ENCODE peak calls at places on chromosomes 7 and 10, in seven cellular contexts. D is GM23248, T is neural progenitor cell, L is IMR-90, U is H9, H is fibroblast of lung, J is HCT116. Q is an unnamed sample.

GRCh38 chr10:65341323-65341922 is 1584.4 kb upstream of the LRRTM3 start:
- DNase-seq in D (no peak), T (no peak), L (no peak), U (no peak), H (peak; percentile 71), J (no peak), Q (peak; percentile 65)

GRCh38 chr10:124072106-124072505 is 21.3 kb downstream of the CHST15 start:
- DNase-seq in D (no peak), T (no peak), L (no peak), U (no peak), H (no peak), J (no peak), Q (no peak)

GRCh38 chr7:104804696-104805095 is 209.3 kb upstream of the KMT2E start:
- DNase-seq in D (no peak), T (no peak), L (no peak), U (no peak), H (no peak), J (no peak), Q (no peak)

GRCh38 chr7:136114966-136115762 is 138.0 kb upstream of the MTPN start:
- DNase-seq in D (peak; percentile 62), T (peak; percentile 67), L (peak; percentile 52), U (peak; percentile 85), H (peak; percentile 31), J (peak; percentile 13), Q (peak; percentile 13)

GRCh38 chr10:48440771-48441170 is 134.3 kb downstream of the MAPK8 start:
- DNase-seq in D (no peak), T (no peak), L (no peak), U (peak; percentile 12), H (no peak), J (no peak), Q (no peak)

GRCh38 chr10:117431160-117431559 is 55.9 kb upstream of the PDZD8 start:
- DNase-seq in D (peak; percentile 87), T (peak; percentile 30), L (no peak), U (no peak), H (no peak), J (peak; percentile 28), Q (no peak)

GRCh38 chr7:19665399-19666008 is 43.3 kb downstream of the POLR1F start:
- DNase-seq in D (peak; percentile 58), T (peak; percentile 14), L (peak; percentile 50), U (no peak), H (peak; percentile 27), J (peak; percentile 12), Q (peak; percentile 13)

GRCh38 chr7:64630496-64630895 is 35.4 kb upstream of the ZNF107 start:
- DNase-seq in D (peak; percentile 56), T (no peak), L (peak; percentile 15), U (no peak), H (peak; percentile 6), J (peak; percentile 16), Q (no peak)

GRCh38 chr10:88158506-88159123 is 295.2 kb downstream of the PTEN start:
- DNase-seq in D (peak; percentile 28), T (no peak), L (peak; percentile 33), U (no peak), H (no peak), J (no peak), Q (no peak)

GRCh38 chr7:95501261-95501816 is 15.6 kb downstream of the ASB4 start:
- DNase-seq in D (no peak), T (no peak), L (no peak), U (no peak), H (peak; percentile 15), J (no peak), Q (peak; percentile 4)

DNA sequence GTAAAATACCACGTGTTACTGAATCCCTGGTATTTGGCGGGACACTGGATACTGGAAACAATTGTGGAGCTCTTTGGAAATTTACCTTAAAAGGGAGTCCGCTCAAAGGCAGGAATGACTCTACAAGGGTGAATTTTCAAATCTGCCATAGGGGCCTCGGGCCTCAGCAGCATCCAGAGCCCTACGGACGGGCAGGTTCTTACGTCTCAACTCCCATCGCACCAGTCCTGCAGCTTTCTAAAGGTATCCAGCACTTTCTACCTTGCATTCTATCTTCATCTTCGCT is 248 bp downstream of the PSPH start:
- DNase-seq in D (no peak), T (no peak), L (no peak), U (no peak), H (no peak), J (no peak), Q (no peak)
- H2AFZ ChIP-seq in D (peak overlapping the region; percentile 84), T (peak overlapping the region; percentile 28), L (peak overlapping the region; percentile 89), U (no peak overlapping the region), H (peak overlapping the region; percentile 90), J (no peak overlapping the region), Q (peak overlapping the region; percentile 87)

DNA sequence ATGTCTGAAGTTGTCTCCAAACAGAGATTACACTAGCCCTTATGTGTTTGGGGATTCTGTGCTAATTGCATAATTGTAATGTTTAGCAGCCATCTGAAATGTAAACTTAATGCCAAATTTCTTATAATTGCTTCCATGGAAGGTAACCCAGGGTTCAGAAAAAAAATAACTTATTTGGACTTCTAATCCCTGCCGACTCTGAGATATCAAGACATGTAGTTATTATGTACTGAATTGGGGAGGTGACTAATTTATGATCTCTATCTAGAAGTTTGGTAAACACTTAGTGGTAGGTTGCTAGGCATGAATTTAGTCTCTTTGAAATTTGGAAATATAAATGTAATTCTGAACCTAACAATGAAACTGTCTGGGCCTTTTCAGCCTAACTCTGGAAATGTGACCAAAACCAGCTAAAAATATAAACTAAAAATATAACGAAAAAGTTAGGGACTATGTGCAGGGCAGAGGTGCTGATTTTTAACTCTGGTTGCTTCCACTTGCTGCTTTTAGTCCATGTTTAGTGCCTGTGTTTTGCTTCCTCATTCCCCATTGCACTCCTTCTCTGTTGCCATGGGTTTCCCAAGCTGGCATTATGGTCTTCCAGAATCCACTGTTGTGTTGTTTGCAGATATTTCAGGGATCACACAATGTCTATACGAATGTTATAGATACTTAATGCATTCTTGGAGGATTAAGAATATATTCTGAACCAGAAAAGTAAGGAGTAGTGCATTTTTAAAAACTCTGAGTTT is 54.8 kb downstream of the MCU start:
- DNase-seq in D (peak; percentile 50), T (no peak), L (no peak), U (no peak), H (no peak), J (no peak), Q (no peak)
- H2AFZ ChIP-seq in D (peak overlapping the region; percentile 11), T (no peak overlapping the region), L (no peak overlapping the region), U (no peak overlapping the region), H (no peak overlapping the region), J (no peak overlapping the region), Q (no peak overlapping the region)

GRCh38 chr10:1476106-1476803 is 261.1 kb downstream of the ADARB2 start:
- DNase-seq in D (no peak), T (peak; percentile 53), L (no peak), U (no peak), H (no peak), J (no peak), Q (no peak)
- H2AFZ ChIP-seq in D (no peak overlapping the region), T (peak overlapping the region; percentile 85), L (no peak overlapping the region), U (no peak overlapping the region), H (no peak overlapping the region), J (no peak overlapping the region), Q (no peak overlapping the region)

GRCh38 chr7:47776335-47776734 is 171.9 kb downstream of the PKD1L1 start:
- DNase-seq in D (no peak), T (no peak), L (no peak), U (no peak), H (peak; percentile 57), J (no peak), Q (no peak)

GRCh38 chr7:47771301-47771989 is 176.8 kb downstream of the PKD1L1 start:
- DNase-seq in D (peak; percentile 78), T (no peak), L (no peak), U (no peak), H (peak; percentile 89), J (no peak), Q (peak; percentile 86)

GRCh38 chr7:47775238-47775637 is 173.0 kb downstream of the PKD1L1 start:
- DNase-seq in D (no peak), T (no peak), L (no peak), U (no peak), H (no peak), J (no peak), Q (no peak)

GRCh38 chr7:47772492-47772891 is 175.8 kb downstream of the PKD1L1 start:
- DNase-seq in D (no peak), T (no peak), L (no peak), U (no peak), H (no peak), J (no peak), Q (no peak)

DNA sequence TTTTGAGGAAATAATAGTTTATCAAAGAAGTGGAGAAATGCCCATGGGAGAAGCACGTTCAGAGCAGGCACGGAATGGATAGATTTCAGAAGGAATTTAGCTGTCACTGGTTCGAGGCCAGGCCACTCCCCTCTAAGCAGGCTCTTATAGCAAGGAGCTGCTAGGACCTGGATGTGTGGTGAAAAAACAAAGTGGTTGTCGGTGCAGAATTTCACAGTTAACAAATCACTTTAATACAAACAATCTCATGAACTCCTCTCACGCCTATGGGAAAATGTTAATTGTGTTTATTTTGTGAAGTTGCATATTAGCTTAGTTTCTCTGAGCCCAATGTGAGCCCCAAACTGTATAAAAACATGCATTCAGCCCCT is 176.3 kb downstream of the PKD1L1 start:
- DNase-seq in D (no peak), T (no peak), L (no peak), U (no peak), H (peak; percentile 69), J (no peak), Q (peak; percentile 62)
- H2AFZ ChIP-seq in D (no peak overlapping the region), T (no peak overlapping the region), L (no peak overlapping the region), U (no peak overlapping the region), H (no peak overlapping the region), J (no peak overlapping the region), Q (no peak overlapping the region)

DNA sequence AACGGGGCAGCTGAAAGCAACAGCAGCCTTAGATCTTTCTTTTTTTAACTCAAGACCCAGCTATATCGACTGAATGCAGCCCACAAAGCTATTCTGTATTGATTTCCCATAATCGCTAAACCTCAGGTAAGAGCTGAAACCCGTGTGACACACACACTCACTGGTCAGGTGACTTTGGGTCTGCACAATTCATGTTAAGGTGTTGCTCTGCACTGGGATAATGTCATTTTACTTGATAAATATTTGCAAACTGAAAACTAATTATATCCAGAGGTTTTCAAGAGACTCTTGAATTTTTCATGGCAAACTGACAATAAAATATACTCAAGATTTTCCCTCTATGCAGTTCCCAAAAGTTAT is 33.1 kb downstream of the SCRN1 start:
- DNase-seq in D (no peak), T (no peak), L (no peak), U (no peak), H (no peak), J (no peak), Q (no peak)
- H2AFZ ChIP-seq in D (no peak overlapping the region), T (no peak overlapping the region), L (no peak overlapping the region), U (no peak overlapping the region), H (no peak overlapping the region), J (no peak overlapping the region), Q (no peak overlapping the region)

DNA sequence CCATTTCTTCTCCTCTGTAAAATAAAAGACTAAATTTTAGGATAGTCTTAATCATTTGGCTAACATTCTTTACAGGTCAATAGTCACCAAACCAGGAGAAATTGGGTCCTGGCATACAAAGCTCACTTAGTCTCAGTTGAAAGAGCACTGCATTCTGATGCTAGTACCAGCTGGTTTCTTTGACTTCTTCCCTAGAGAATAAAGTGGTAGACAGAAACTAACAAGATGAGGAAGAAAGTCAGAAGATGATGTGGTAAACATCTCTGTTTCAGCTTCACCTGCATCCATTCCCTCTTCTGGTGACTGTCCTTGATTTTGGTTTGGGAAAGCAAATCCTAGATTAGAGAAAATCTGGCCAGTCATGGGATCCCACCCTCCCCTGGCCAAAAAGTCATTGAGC is 37.2 kb downstream of the NKX2-3 start:
- DNase-seq in D (no peak), T (no peak), L (no peak), U (no peak), H (no peak), J (no peak), Q (no peak)
- H2AFZ ChIP-seq in D (no peak overlapping the region), T (no peak overlapping the region), L (no peak overlapping the region), U (no peak overlapping the region), H (no peak overlapping the region), J (no peak overlapping the region), Q (no peak overlapping the region)

Q was measured in astrocyte.